ENCODE peak calls at places on chromosomes 1 and 21, in five cellular contexts. W is PC-9; B is cerebellar nuclear complex; Y is substantia nigra; U is activated T-helper 1 cell treated with anti-CD3 and anti-CD28 coated beads, Interleukin-12 subunit alpha, Interleukin-12 subunit beta, Interleukin-2, Interleukin-4 antibody, amounts not matched to agents 30 ng/mL and 10 ng/mL and 1 ng/mL, durations not matched to agents 14 hours and 24 hours and 36 hours. C is an unnamed sample.

GRCh38 chr1:202765726-202766125 is 42.5 kb downstream of the KDM5B start:
- DNase-seq in W (no peak), B (no peak), Y (no peak), U (no peak), C (no peak)

GRCh38 chr1:25540750-25541350 is 2.6 kb upstream of the LDLRAP1 start:
- DNase-seq in W (no peak), B (peak), Y (no peak), U (no peak), C (no peak)

GRCh38 chr1:45589861-45590260 is 6.0 kb downstream of the NASP start:
- DNase-seq in W (no peak), B (no peak), Y (no peak), U (no peak), C (no peak)

GRCh38 chr1:43334453-43335205 is 3.0 kb upstream of the MPL start:
- DNase-seq in W (no peak), B (no peak), Y (no peak), U (no peak), C (no peak)

GRCh38 chr1:111364690-111365089 is 62.8 kb downstream of the OVGP1 start:
- DNase-seq in W (no peak), B (no peak), Y (no peak), U (no peak), C (no peak)

GRCh38 chr1:28056129-28056925 is 32.1 kb downstream of the EYA3 start:
- DNase-seq in W (no peak), B (no peak), Y (no peak), U (peak), C (no peak)

GRCh38 chr1:208326033-208326432 is 81.8 kb upstream of the PLXNA2 start:
- DNase-seq in W (no peak), B (no peak), Y (no peak), U (no peak), C (no peak)

GRCh38 chr1:172662464-172663109 is 3.7 kb downstream of the FASLG start:
- DNase-seq in W (no peak), B (no peak), Y (no peak), U (peak), C (no peak)

GRCh38 chr1:107132780-107133179 is 8.1 kb upstream of the NTNG1 start:
- DNase-seq in W (no peak), B (no peak), Y (no peak), U (no peak), C (no peak)

GRCh38 chr1:115828101-115829022 is 12.6 kb downstream of the NHLH2 start:
- DNase-seq in W (no peak), B (no peak), Y (no peak), U (no peak), C (no peak)

GRCh38 chr1:223175032-223175431 is 32.0 kb upstream of the TLR5 start:
- DNase-seq in W (no peak), B (no peak), Y (no peak), U (no peak), C (no peak)

GRCh38 chr1:25685938-25686665 is 69.5 kb downstream of the MAN1C1 start:
- DNase-seq in W (no peak), B (no peak), Y (no peak), U (no peak), C (no peak)

GRCh38 chr1:64856564-64856963 is 109.8 kb downstream of the JAK1 start:
- DNase-seq in W (no peak), B (no peak), Y (no peak), U (no peak), C (no peak)

GRCh38 chr1:26922201-26922729 is 722 bp downstream of the NUDC start:
- DNase-seq in W (no peak), B (no peak), Y (no peak), U (no peak), C (no peak)

GRCh38 chr1:83694449-83694848 is 304.5 kb downstream of the TTLL7 start:
- DNase-seq in W (no peak), B (no peak), Y (no peak), U (no peak), C (no peak)

GRCh38 chr1:150168960-150169565 is 19.3 kb downstream of the PLEKHO1 start:
- DNase-seq in W (no peak), B (no peak), Y (peak), U (peak), C (no peak)

GRCh38 chr1:11697893-11698210 is 6.3 kb downstream of the DRAXIN start:
- DNase-seq in W (no peak), B (no peak), Y (no peak), U (no peak), C (no peak)

GRCh38 chr1:60870269-60870668 is 212.1 kb upstream of the NFIA start:
- DNase-seq in W (no peak), B (no peak), Y (no peak), U (no peak), C (no peak)

GRCh38 chr1:156920233-156921052 is at the start of gene LRRC71:
- DNase-seq in W (no peak), B (no peak), Y (no peak), U (peak), C (peak)

GRCh38 chr1:17561252-17561558 is 21.7 kb downstream of the ARHGEF10L start:
- DNase-seq in W (no peak), B (no peak), Y (no peak), U (no peak), C (peak)

GRCh38 chr1:64980745-64981601 is 14.6 kb upstream of the JAK1 start:
- DNase-seq in W (no peak), B (no peak), Y (no peak), U (no peak), C (no peak)

GRCh38 chr1:19625264-19625663 is 18.8 kb upstream of the NBL1 start:
- DNase-seq in W (no peak), B (no peak), Y (no peak), U (no peak), C (no peak)

GRCh38 chr1:92476071-92476607 is 10.6 kb downstream of the GFI1 start:
- DNase-seq in W (no peak), B (no peak), Y (no peak), U (peak), C (no peak)

GRCh38 chr1:110255388-110255787 is 45.3 kb downstream of the KCNC4 start:
- DNase-seq in W (no peak), B (no peak), Y (peak), U (no peak), C (no peak)

GRCh38 chr1:160780398-160780755 is 15.6 kb upstream of the LY9 start:
- DNase-seq in W (no peak), B (no peak), Y (no peak), U (no peak), C (no peak)

GRCh38 chr1:22739648-22740385 is 29.2 kb downstream of the EPHB2 start:
- DNase-seq in W (no peak), B (no peak), Y (no peak), U (no peak), C (no peak)

GRCh38 chr1:233844275-233844674 is 60.2 kb upstream of the SLC35F3 start:
- DNase-seq in W (no peak), B (no peak), Y (no peak), U (no peak), C (no peak)

GRCh38 chr1:25549273-25550154 is 6.1 kb downstream of the LDLRAP1 start:
- DNase-seq in W (peak), B (no peak), Y (no peak), U (peak), C (no peak)

GRCh38 chr1:78375996-78376395 is 114.8 kb upstream of the PTGFR start:
- DNase-seq in W (no peak), B (no peak), Y (no peak), U (no peak), C (no peak)

GRCh38 chr1:35449334-35450008 is 107.7 kb downstream of the KIAA0319L start:
- DNase-seq in W (no peak), B (no peak), Y (no peak), U (no peak), C (no peak)

GRCh38 chr21:45887788-45888187 is 93.8 kb upstream of the COL6A1 start:
- DNase-seq in W (no peak), B (no peak), Y (no peak), U (no peak), C (no peak)

GRCh38 chr1:109649380-109649987 is 6.4 kb upstream of the GSTM4 start:
- DNase-seq in W (peak), B (no peak), Y (no peak), U (no peak), C (no peak)

GRCh38 chr21:37986751-37987399 is 70.6 kb upstream of the KCNJ6 start:
- DNase-seq in W (peak), B (no peak), Y (no peak), U (no peak), C (no peak)

GRCh38 chr1:206506803-206507394 is 432 bp upstream of the RASSF5 start:
- DNase-seq in W (no peak), B (no peak), Y (no peak), U (peak), C (no peak)